ENCODE peak calls at places on chromosomes 1 and 21, in five cellular contexts. M is AG04450, W is GM10248, L is K562, P is astrocyte of the spinal cord. Y is an unnamed sample.

GRCh38 chr1:240464099-240464498 is 147.9 kb downstream of the GREM2 start:
- DNase-seq in P (no peak), W (no peak), M (no peak), L (no peak), Y (no peak)

GRCh38 chr1:19974822-19975416 is 4.5 kb downstream of the PLA2G2A start:
- DNase-seq in L (peak), M (peak), W (peak), P (peak), Y (peak)

GRCh38 chr21:35352066-35352770 is 303.1 kb upstream of the RUNX1 start:
- DNase-seq in W (no peak), M (no peak), P (peak), L (no peak), Y (peak)

GRCh38 chr1:165823552-165824268 is 3.7 kb upstream of the UCK2 start:
- DNase-seq in M (no peak), P (no peak), L (no peak), W (no peak), Y (no peak)

GRCh38 chr1:157312270-157312812 is 174.1 kb upstream of the ETV3 start:
- DNase-seq in M (no peak), W (no peak), L (peak), P (peak), Y (no peak)

GRCh38 chr21:24188511-24188910 is 1418.8 kb downstream of the MRPL39 start:
- DNase-seq in W (no peak), L (no peak), M (peak), P (no peak), Y (no peak)

GRCh38 chr1:96979287-96979686 is 257.7 kb downstream of the PTBP2 start:
- DNase-seq in M (no peak), L (no peak), P (peak), W (no peak), Y (no peak)

GRCh38 chr1:177960939-177961622 is 8.8 kb downstream of the SEC16B start:
- DNase-seq in L (no peak), M (no peak), W (no peak), P (no peak), Y (no peak)

GRCh38 chr1:90568436-90568835 is 148.7 kb downstream of the BARHL2 start:
- DNase-seq in L (no peak), W (no peak), M (no peak), P (no peak), Y (no peak)

GRCh38 chr1:5690878-5691277 is 301.3 kb downstream of the NPHP4 start:
- DNase-seq in W (no peak), P (no peak), M (no peak), L (no peak), Y (no peak)

GRCh38 chr1:201713093-201713810 is 115.7 kb upstream of the IPO9 start:
- DNase-seq in M (peak), L (no peak), P (peak), W (no peak), Y (peak)

GRCh38 chr1:98903261-98903660 is 101.4 kb downstream of the PLPPR5 start:
- DNase-seq in W (no peak), P (peak), L (no peak), M (peak), Y (peak)

GRCh38 chr1:36594041-36594440 is 111.3 kb upstream of the CSF3R start:
- DNase-seq in W (no peak), P (no peak), L (no peak), M (no peak), Y (no peak)

GRCh38 chr1:1490633-1491230 is 19.2 kb downstream of the ATAD3B start:
- DNase-seq in W (no peak), M (no peak), P (no peak), L (no peak), Y (no peak)

GRCh38 chr21:10425856-10426255 is 95.5 kb upstream of the TPTE start:
- DNase-seq in L (no peak), M (no peak), W (peak), P (no peak), Y (no peak)

GRCh38 chr1:175163702-175164101 is 28.9 kb downstream of the KIAA0040 start:
- DNase-seq in W (no peak), P (no peak), L (no peak), M (no peak), Y (no peak)

GRCh38 chr1:165898837-165899236 is 71.4 kb downstream of the UCK2 start:
- DNase-seq in P (peak), M (peak), W (no peak), L (no peak), Y (peak)

GRCh38 chr1:44642925-44643324 is 31.4 kb downstream of the TMEM53 start:
- DNase-seq in M (no peak), P (no peak), W (no peak), L (no peak), Y (no peak)

GRCh38 chr1:27970401-27970800 is 10.6 kb downstream of the XKR8 start:
- DNase-seq in P (peak), L (no peak), W (no peak), M (peak), Y (no peak)

GRCh38 chr1:47941609-47942237 is 55.5 kb downstream of the TRABD2B start:
- DNase-seq in M (no peak), P (no peak), L (no peak), W (no peak), Y (peak)

GRCh38 chr1:52925571-52926005 is 1.5 kb upstream of the SCP2 start:
- DNase-seq in P (no peak), M (no peak), L (no peak), W (no peak), Y (no peak)

GRCh38 chr1:25128168-25128621 is 104.1 kb downstream of the SYF2 start:
- DNase-seq in W (peak), M (no peak), P (peak), L (no peak), Y (no peak)

GRCh38 chr1:117037802-117038201 is 22.3 kb upstream of the TTF2 start:
- DNase-seq in M (no peak), L (no peak), P (no peak), W (no peak), Y (no peak)

GRCh38 chr21:36708512-36709029 is 9.7 kb downstream of the SIM2 start:
- DNase-seq in P (no peak), L (no peak), M (no peak), W (no peak), Y (no peak)

GRCh38 chr1:3566004-3566885 is 45.1 kb downstream of the MEGF6 start:
- DNase-seq in W (no peak), P (no peak), L (no peak), M (no peak), Y (no peak)

GRCh38 chr1:3569436-3569835 is 41.9 kb downstream of the MEGF6 start:
- DNase-seq in L (no peak), W (no peak), P (no peak), M (no peak), Y (no peak)

GRCh38 chr1:3568815-3569435 is 42.4 kb downstream of the MEGF6 start:
- DNase-seq in W (no peak), L (no peak), P (no peak), M (no peak), Y (no peak)

GRCh38 chr1:3566951-3567350 is 44.4 kb downstream of the MEGF6 start:
- DNase-seq in M (no peak), P (no peak), W (no peak), L (no peak), Y (no peak)

DNA sequence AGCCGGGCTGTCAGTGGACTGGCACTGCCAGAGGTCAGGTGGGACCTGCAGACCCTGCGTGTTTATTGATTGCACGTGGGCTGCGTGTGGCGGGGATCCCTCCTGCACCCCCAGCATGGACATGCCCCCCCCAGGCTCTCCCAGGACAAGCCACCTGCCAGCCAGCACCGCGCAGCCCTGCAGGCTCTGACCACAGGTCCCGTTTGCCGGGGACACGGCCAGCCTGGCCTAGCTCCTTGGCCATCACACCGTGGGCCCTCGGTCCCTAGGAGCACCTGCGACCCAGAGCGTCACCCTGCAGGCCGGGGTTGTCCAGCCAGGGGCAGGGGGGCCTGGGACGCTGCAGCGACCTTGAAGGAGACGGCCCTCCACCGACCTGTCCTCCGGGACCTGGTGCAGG is 43.9 kb downstream of the MEGF6 start:
- DNase-seq in P (no peak), W (no peak), M (no peak), L (no peak), Y (no peak)
- TF ChIP-seq CTCF in P (no peak), W (no peak), M (no peak), L (no peak), Y (no peak)

GRCh38 chr1:16613185-16614147 is at the start of gene NBPF1:
- DNase-seq in P (peak), M (peak), W (peak), L (peak), Y (peak)
- TF ChIP-seq CTCF in P (no peak), M (no peak), W (peak), L (no peak), Y (no peak)

GRCh38 chr1:231162300-231162969 is 577 bp downstream of the TRIM67 start:
- DNase-seq in P (peak), M (no peak), L (peak), W (peak), Y (no peak)
- TF ChIP-seq CTCF in P (no peak), M (no peak), L (no peak), W (no peak), Y (no peak)

GRCh38 chr21:41406340-41406739 is 19.7 kb upstream of the MX1 start:
- DNase-seq in P (no peak), M (no peak), W (no peak), L (no peak), Y (no peak)

GRCh38 chr21:41407541-41408460 is 18.2 kb upstream of the MX1 start:
- DNase-seq in M (no peak), W (no peak), P (no peak), L (no peak), Y (no peak)

GRCh38 chr21:41410361-41410760 is 15.7 kb upstream of the MX1 start:
- DNase-seq in P (no peak), W (no peak), L (no peak), M (no peak), Y (no peak)

GRCh38 chr21:41410767-41411448 is 15.1 kb upstream of the MX1 start:
- DNase-seq in L (no peak), M (no peak), W (no peak), P (no peak), Y (no peak)

DNA sequence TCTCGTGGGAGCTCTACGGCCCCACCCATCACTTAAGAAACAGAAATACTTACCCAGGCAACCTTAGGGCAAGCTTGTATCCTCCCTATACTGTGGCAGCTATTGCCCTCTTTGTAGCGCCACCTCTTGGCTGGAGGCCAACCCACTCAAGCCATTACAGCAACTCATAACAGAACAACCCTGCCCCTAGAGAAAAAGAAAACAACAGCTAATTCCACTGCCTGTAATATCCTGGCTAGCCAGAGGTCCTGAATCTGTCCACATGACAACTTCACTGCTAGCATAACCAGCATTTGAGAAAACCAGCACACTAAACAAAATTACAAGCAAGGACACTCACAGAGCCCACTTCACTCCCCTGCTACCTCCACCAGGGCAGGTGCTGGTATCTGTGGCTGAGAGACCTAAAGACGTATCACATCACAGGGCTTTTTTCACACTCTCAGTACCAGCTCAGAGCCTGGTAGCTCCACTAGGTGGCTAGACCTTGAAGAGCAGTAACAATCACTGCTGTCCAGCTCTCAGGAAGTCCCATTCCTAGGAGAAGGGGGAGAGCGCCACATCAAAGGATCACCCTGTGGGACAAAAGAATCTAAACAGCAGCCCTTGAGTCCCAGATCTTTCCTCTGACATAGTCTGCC is 14.5 kb upstream of the MX1 start:
- DNase-seq in L (no peak), M (no peak), W (no peak), P (no peak), Y (no peak)
- TF ChIP-seq CTCF in L (no peak), M (no peak), W (no peak), P (peak), Y (peak)

GRCh38 chr1:192878249-192878648 is 69.4 kb downstream of the RGS2 start:
- DNase-seq in P (peak), W (no peak), L (no peak), M (peak), Y (no peak)

GRCh38 chr1:192880191-192880590 is 71.4 kb downstream of the RGS2 start:
- DNase-seq in P (no peak), L (no peak), M (no peak), W (no peak), Y (no peak)

GRCh38 chr1:192884241-192884640 is 75.4 kb downstream of the RGS2 start:
- DNase-seq in P (no peak), M (no peak), L (no peak), W (no peak), Y (no peak)

GRCh38 chr1:192877283-192877886 is 68.5 kb downstream of the RGS2 start:
- DNase-seq in W (no peak), M (no peak), P (peak), L (no peak), Y (no peak)

DNA sequence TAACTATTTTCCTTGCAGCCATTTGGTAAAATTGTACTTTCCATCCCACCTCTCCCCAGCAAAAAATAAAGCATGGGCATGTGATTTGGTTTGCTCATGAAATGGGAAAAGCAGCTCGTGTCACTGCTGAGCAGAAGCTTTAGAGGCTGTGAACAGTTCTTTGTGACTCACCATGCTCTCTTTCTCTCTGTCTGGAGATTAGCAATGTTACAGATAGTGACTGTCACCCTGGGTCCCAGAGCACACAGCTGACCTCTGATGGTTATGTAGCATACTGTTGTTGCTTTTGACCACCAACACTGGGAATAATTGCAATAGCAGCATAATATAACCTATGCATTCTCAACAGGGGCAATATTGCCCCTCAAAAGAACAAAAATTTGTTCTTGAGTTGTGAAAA is 70.6 kb downstream of the RGS2 start:
- DNase-seq in L (peak), M (no peak), P (peak), W (no peak), Y (no peak)
- TF ChIP-seq CTCF in L (no peak), M (no peak), P (no peak), W (no peak), Y (no peak)

GRCh38 chr1:163703794-163704193 is 382.0 kb downstream of the NUF2 start:
- DNase-seq in P (no peak), L (no peak), M (no peak), W (no peak), Y (no peak)

GRCh38 chr1:163697137-163697536 is 375.4 kb downstream of the NUF2 start:
- DNase-seq in W (no peak), P (no peak), M (no peak), L (no peak), Y (no peak)

GRCh38 chr1:163706915-163707314 is 385.2 kb downstream of the NUF2 start:
- DNase-seq in L (no peak), M (no peak), P (no peak), W (no peak), Y (no peak)

DNA sequence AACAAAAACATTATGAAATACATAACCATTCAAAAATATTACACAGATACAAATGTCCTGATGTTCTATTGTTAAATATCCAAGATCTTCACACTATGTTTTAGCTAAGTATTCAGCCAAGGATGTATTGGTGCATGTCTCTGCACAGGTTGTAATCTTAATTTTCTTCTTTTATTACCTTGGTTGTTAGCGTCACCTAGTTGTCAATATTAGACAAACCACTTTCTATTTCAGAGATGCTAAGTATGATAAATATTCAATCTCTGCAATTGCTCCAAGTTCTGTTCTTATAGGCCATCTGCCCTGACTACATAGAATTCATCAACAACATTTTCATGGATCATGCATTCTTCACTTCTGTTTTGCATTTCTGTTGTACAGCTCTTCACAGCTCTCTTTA is 380.0 kb downstream of the NUF2 start:
- DNase-seq in W (no peak), P (no peak), M (no peak), L (no peak), Y (no peak)
- TF ChIP-seq CTCF in W (no peak), P (no peak), M (no peak), L (no peak), Y (no peak)

GRCh38 chr1:22747735-22748073 is 37.1 kb downstream of the EPHB2 start:
- DNase-seq in L (no peak), M (no peak), P (no peak), W (no peak), Y (no peak)

GRCh38 chr1:22749919-22750670 is 39.5 kb downstream of the EPHB2 start:
- DNase-seq in P (peak), M (peak), W (no peak), L (no peak), Y (peak)

GRCh38 chr1:22751124-22751531 is 40.5 kb downstream of the EPHB2 start:
- DNase-seq in W (no peak), M (no peak), P (no peak), L (no peak), Y (no peak)

GRCh38 chr1:22750671-22751016 is 40.0 kb downstream of the EPHB2 start:
- DNase-seq in L (no peak), W (no peak), P (no peak), M (no peak), Y (no peak)

GRCh38 chr1:22749503-22749902 is 38.9 kb downstream of the EPHB2 start:
- DNase-seq in W (no peak), P (no peak), M (no peak), L (no peak), Y (no peak)
- TF ChIP-seq CTCF in W (no peak), P (no peak), M (no peak), L (no peak), Y (no peak)

GRCh38 chr1:216960716-216961115 is 237.5 kb upstream of the ESRRG start:
- DNase-seq in L (no peak), P (no peak), M (no peak), W (no peak), Y (no peak)

GRCh38 chr1:216958569-216958968 is 235.3 kb upstream of the ESRRG start:
- DNase-seq in P (no peak), L (no peak), M (no peak), W (no peak), Y (no peak)

GRCh38 chr1:216961516-216961915 is 238.3 kb upstream of the ESRRG start:
- DNase-seq in W (no peak), P (no peak), M (no peak), L (no peak), Y (no peak)
- TF ChIP-seq CTCF in W (peak), P (no peak), M (no peak), L (no peak), Y (no peak)

GRCh38 chr1:23801338-23801748 is 789 bp upstream of the GALE start:
- DNase-seq in W (no peak), P (no peak), M (no peak), L (no peak), Y (no peak)

GRCh38 chr1:23805025-23805424 is 4.5 kb upstream of the GALE start:
- DNase-seq in M (no peak), W (no peak), P (no peak), L (no peak), Y (no peak)

GRCh38 chr1:23803674-23804073 is 3.1 kb upstream of the GALE start:
- DNase-seq in L (no peak), W (no peak), P (no peak), M (no peak), Y (no peak)

GRCh38 chr1:23801876-23802275 is 1.3 kb upstream of the GALE start:
- DNase-seq in L (no peak), W (no peak), P (no peak), M (no peak), Y (no peak)

DNA sequence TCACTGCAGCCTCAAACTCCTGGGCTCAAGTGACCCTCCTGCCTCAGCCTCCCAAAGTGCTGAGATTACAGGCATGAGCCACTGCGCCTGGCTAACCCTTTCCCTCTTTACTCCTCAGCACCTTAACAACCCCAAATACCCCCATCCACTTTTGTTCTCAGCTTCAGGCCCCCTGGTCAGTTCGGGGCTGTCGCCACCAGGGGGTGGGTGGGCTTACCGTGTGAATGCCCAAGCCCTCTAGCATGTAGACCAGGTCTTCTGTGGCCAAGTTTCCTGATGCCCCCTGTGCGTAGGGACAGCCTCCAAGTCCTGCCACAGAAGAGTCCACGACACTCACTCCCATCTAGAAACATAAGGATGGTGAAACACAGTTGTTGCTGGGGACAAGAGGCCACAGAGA is 3.6 kb upstream of the GALE start:
- DNase-seq in L (no peak), W (no peak), M (no peak), P (no peak), Y (no peak)
- TF ChIP-seq CTCF in L (peak), W (no peak), M (peak), P (peak), Y (peak)

DNA sequence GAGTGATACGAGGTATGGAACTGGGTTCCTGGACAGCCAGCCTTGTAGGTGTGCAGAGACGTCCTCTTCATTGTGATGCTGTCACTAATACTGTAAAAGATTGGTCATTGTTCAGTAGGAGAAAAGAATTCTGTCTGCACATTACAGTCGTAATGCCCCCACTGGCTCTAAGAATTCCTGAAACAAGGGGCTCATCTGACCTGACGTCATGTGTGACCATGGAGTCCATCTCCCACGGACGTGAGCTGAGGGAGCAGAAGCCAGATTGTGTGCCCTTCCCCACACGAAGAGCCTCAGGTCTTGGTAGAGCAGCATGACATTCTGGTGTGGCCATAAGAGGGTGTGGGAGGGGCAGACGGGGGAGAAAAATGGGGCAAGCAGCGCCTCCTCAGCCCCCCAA is 41.7 kb downstream of the POFUT2 start:
- DNase-seq in L (no peak), W (no peak), M (no peak), P (no peak), Y (no peak)
- TF ChIP-seq CTCF in L (no peak), W (no peak), M (no peak), P (no peak), Y (no peak)